ENCODE peak calls at places on chromosomes 2 and 18, in seven cellular contexts. Z is H9, T is mesendoderm, N is neuronal stem cell, X is H1, W is mesenchymal stem cell, O is trophoblast cell. E is an unnamed sample.

GRCh38 chr18:59783138-59783537 is 85.9 kb upstream of the CCBE1 start:
- DNase-seq in Z (peak; percentile 56), T (peak; percentile 75), N (peak; percentile 23), X (peak; percentile 57), W (peak; percentile 45), O (peak; percentile 66), E (peak; percentile 74)

GRCh38 chr2:128322651-128323491 is 4.2 kb upstream of the HS6ST1 start:
- DNase-seq in Z (peak; percentile 57), T (peak; percentile 56), N (no peak), X (peak; percentile 59), W (no peak), O (no peak), E (no peak)

GRCh38 chr2:80117401-80117800 is 187.2 kb downstream of the LRRTM1 start:
- DNase-seq in Z (no peak), T (no peak), N (no peak), X (no peak), W (no peak), O (no peak), E (peak; percentile 11)

GRCh38 chr2:121699421-121700328 is 37.0 kb downstream of the NIFK start:
- DNase-seq in Z (no peak), T (peak; percentile 81), N (no peak), X (no peak), W (peak; percentile 84), O (peak; percentile 98), E (peak; percentile 84)

GRCh38 chr2:63698825-63699548 is 110.2 kb downstream of the MDH1 start:
- DNase-seq in Z (peak; percentile 81), T (peak; percentile 96), N (peak; percentile 20), X (peak; percentile 53), W (peak; percentile 93), O (peak; percentile 66), E (peak; percentile 79)

GRCh38 chr2:26349690-26350089 is 3.1 kb upstream of the ADGRF3 start:
- DNase-seq in Z (no peak), T (no peak), N (no peak), X (no peak), W (no peak), O (peak; percentile 57), E (no peak)

GRCh38 chr2:138112536-138112935 is 148.3 kb downstream of the HNMT start:
- DNase-seq in Z (no peak), T (no peak), N (no peak), X (no peak), W (no peak), O (no peak), E (no peak)

GRCh38 chr18:10057401-10057800 is 143.6 kb downstream of the VAPA start:
- DNase-seq in Z (no peak), T (no peak), N (no peak), X (no peak), W (no peak), O (peak; percentile 5), E (no peak)

GRCh38 chr2:168920504-168921157 is 19.5 kb downstream of the G6PC2 start:
- DNase-seq in Z (no peak), T (peak; percentile 28), N (peak; percentile 26), X (no peak), W (peak; percentile 35), O (peak; percentile 81), E (peak; percentile 34)

GRCh38 chr2:120874876-120875275 is 139.2 kb downstream of the GLI2 start:
- DNase-seq in Z (no peak), T (no peak), N (no peak), X (no peak), W (no peak), O (no peak), E (no peak)

GRCh38 chr2:151438506-151438905 is 28.8 kb downstream of the RIF1 start:
- DNase-seq in Z (no peak), T (no peak), N (no peak), X (no peak), W (no peak), O (no peak), E (no peak)

GRCh38 chr2:9370746-9371145 is 52.6 kb downstream of the ITGB1BP1 start:
- DNase-seq in Z (no peak), T (no peak), N (no peak), X (no peak), W (no peak), O (no peak), E (no peak)

GRCh38 chr2:218395456-218395825 is 4.2 kb upstream of the CTDSP1 start:
- DNase-seq in Z (no peak), T (no peak), N (no peak), X (no peak), W (no peak), O (no peak), E (no peak)

GRCh38 chr2:40448476-40449079 is 3.3 kb downstream of the SLC8A1 start:
- DNase-seq in Z (peak; percentile 41), T (peak; percentile 69), N (no peak), X (no peak), W (peak; percentile 22), O (peak; percentile 39), E (peak; percentile 52)

GRCh38 chr18:77133920-77134496 is 1.4 kb upstream of the MBP start:
- DNase-seq in Z (no peak), T (peak; percentile 59), N (no peak), X (no peak), W (no peak), O (peak; percentile 43), E (no peak)

GRCh38 chr2:127386246-127386645 is 1.5 kb downstream of the MAP3K2 start:
- DNase-seq in Z (no peak), T (no peak), N (no peak), X (no peak), W (no peak), O (peak; percentile 25), E (no peak)

GRCh38 chr2:176613358-176614032 is 344.3 kb downstream of the MTX2 start:
- DNase-seq in Z (no peak), T (no peak), N (no peak), X (no peak), W (no peak), O (peak; percentile 2), E (no peak)

GRCh38 chr18:34866310-34866709 is 156.2 kb downstream of the DTNA start:
- DNase-seq in Z (no peak), T (no peak), N (no peak), X (no peak), W (no peak), O (no peak), E (no peak)

GRCh38 chr18:34866739-34867138 is 156.6 kb downstream of the DTNA start:
- DNase-seq in Z (no peak), T (peak; percentile 28), N (no peak), X (no peak), W (peak; percentile 43), O (peak; percentile 28), E (peak; percentile 30)

GRCh38 chr18:34862561-34862960 is 152.5 kb downstream of the DTNA start:
- DNase-seq in Z (no peak), T (no peak), N (no peak), X (no peak), W (no peak), O (no peak), E (no peak)

GRCh38 chr18:34867520-34867919 is 157.4 kb downstream of the DTNA start:
- DNase-seq in Z (peak; percentile 73), T (peak; percentile 65), N (no peak), X (peak; percentile 63), W (peak; percentile 31), O (no peak), E (no peak)

DNA sequence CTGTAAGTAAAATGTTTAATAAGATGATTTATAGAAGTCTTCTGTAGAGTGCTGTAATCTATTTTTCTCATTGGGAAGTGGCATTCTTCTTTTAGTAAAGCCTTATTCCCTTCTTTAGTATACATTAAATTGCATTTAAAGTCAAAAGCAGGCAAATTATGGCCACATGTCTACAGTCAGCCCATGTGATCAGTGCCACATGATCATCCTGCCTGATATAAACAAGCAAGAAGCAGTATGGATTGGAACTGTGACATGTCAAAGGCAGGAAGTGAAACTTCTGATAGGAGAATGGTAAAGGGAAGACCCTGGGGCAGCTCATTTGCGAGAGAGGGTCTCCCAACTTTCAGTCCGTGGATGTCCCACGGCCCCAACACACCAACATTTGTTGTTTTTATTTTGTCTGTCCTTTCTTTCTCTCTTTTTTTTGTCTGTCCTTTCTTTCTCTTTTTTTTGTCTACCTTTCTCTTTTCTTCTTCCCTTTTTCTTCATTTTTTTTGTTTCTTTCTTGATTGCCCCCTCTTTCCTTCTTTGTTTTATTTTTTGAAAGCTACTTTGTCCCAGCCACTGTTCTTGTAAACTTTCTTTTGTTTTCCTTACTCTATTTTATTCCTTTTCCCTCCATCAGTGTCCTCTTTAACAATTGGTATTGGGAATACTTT is 154.9 kb downstream of the DTNA start:
- DNase-seq in Z (no peak), T (no peak), N (no peak), X (no peak), W (no peak), O (no peak), E (no peak)
- H3K23ac ChIP-seq in Z (no peak overlapping the region), T (no peak overlapping the region), N (no peak overlapping the region), X (no peak overlapping the region), W (no peak overlapping the region), O (no peak overlapping the region), E (no peak overlapping the region)

GRCh38 chr2:134800341-134800740 is 38.1 kb upstream of the ACMSD start:
- DNase-seq in Z (no peak), T (no peak), N (no peak), X (no peak), W (no peak), O (no peak), E (no peak)
- H3K23ac ChIP-seq in Z (no peak overlapping the region), T (no peak overlapping the region), N (no peak overlapping the region), X (no peak overlapping the region), W (no peak overlapping the region), O (no peak overlapping the region), E (no peak overlapping the region)

DNA sequence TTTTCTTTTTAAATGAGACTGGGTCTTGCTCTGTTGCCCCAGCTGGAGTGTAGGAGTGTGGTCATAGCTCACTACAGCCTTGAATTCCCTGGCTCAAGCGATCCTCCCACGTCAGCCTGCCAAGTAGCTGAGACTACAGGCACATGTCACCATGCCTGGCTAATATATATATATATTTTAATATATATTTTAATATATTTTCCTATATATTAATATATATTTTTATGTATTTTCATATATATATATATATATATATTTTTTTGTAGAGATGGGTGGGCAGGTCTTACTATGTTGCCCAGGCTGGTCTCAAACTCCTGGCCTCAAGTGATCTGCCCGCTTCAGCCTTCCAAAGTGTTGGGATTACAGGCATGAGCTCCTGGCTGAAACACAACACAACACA is 144.5 kb upstream of the GATA6 start:
- DNase-seq in Z (no peak), T (no peak), N (no peak), X (no peak), W (no peak), O (no peak), E (no peak)
- H3K23ac ChIP-seq in Z (no peak overlapping the region), T (no peak overlapping the region), N (no peak overlapping the region), X (no peak overlapping the region), W (no peak overlapping the region), O (no peak overlapping the region), E (no peak overlapping the region)

GRCh38 chr2:112296407-112296806 is 21.0 kb downstream of the ZC3H6 start:
- DNase-seq in Z (no peak), T (no peak), N (no peak), X (no peak), W (no peak), O (no peak), E (no peak)

GRCh38 chr2:112305132-112305531 is 29.7 kb downstream of the ZC3H6 start:
- DNase-seq in Z (no peak), T (no peak), N (no peak), X (no peak), W (no peak), O (no peak), E (no peak)

GRCh38 chr2:112304298-112304941 is 29.0 kb downstream of the ZC3H6 start:
- DNase-seq in Z (no peak), T (no peak), N (no peak), X (no peak), W (no peak), O (no peak), E (no peak)

GRCh38 chr2:112301171-112301584 is 25.8 kb downstream of the ZC3H6 start:
- DNase-seq in Z (no peak), T (no peak), N (no peak), X (no peak), W (peak; percentile 17), O (peak; percentile 87), E (peak; percentile 77)

GRCh38 chr2:112301973-112302372 is 26.6 kb downstream of the ZC3H6 start:
- DNase-seq in Z (no peak), T (no peak), N (no peak), X (no peak), W (no peak), O (no peak), E (no peak)
- H3K23ac ChIP-seq in Z (no peak overlapping the region), T (no peak overlapping the region), N (no peak overlapping the region), X (no peak overlapping the region), W (no peak overlapping the region), O (no peak overlapping the region), E (no peak overlapping the region)

E was measured in IMR-90.